ENCODE peak calls at places on chromosomes 11 and 22, in six cellular contexts. F, B, M, Q, D and Z are unnamed samples.
A peak's percentile ranks its signal among the peaks of the same experiment; 100 is the strongest.

GRCh38 chr11:2817431-2817830 is 68.1 kb downstream of the CDKN1C start:
- DNase-seq in D (no peak), F (no peak), M (no peak), Q (no peak), B (no peak), Z (no peak)

GRCh38 chr11:70371241-70371640 is 27.1 kb upstream of the CTTN start:
- DNase-seq in B (no peak), F (no peak), D (no peak), Q (no peak), M (no peak), Z (no peak)

GRCh38 chr11:109015283-109015682 is 350.4 kb downstream of the DDX10 start:
- DNase-seq in Q (no peak), M (no peak), F (no peak), B (no peak), D (no peak), Z (no peak)

GRCh38 chr11:75815345-75815983 is 454 bp downstream of the UVRAG start:
- DNase-seq in F (peak; percentile 71), M (peak; percentile 83), B (peak; percentile 41), D (no peak), Q (peak; percentile 77), Z (peak; percentile 46)

GRCh38 chr11:84909740-84910139 is 717.4 kb downstream of the DLG2 start:
- DNase-seq in F (no peak), D (no peak), M (no peak), Q (no peak), B (no peak), Z (no peak)

GRCh38 chr11:67290801-67291200 is 1.7 kb downstream of the ANKRD13D start:
- DNase-seq in Q (no peak), F (peak; percentile 71), B (no peak), M (peak; percentile 71), D (no peak), Z (no peak)

GRCh38 chr22:50314455-50315288 is 7.2 kb upstream of the PLXNB2 start:
- DNase-seq in M (no peak), Q (peak; percentile 59), B (peak; percentile 86), F (peak; percentile 74), D (no peak), Z (peak; percentile 89)

GRCh38 chr11:134347441-134347840 is 15.7 kb downstream of the GLB1L2 start:
- DNase-seq in F (peak; percentile 28), M (no peak), Q (peak; percentile 32), D (no peak), B (no peak), Z (no peak)

GRCh38 chr22:17337639-17338038 is 31.6 kb upstream of the CECR2 start:
- DNase-seq in F (no peak), Q (no peak), D (no peak), B (no peak), M (no peak), Z (no peak)

GRCh38 chr11:83881428-83881827 is 595.3 kb upstream of the CCDC90B start:
- DNase-seq in B (no peak), F (no peak), D (no peak), M (no peak), Q (no peak), Z (no peak)

GRCh38 chr11:4181780-4182721 is 87.5 kb downstream of the RRM1 start:
- DNase-seq in F (no peak), B (peak; percentile 65), Q (peak; percentile 75), M (no peak), D (peak; percentile 48), Z (peak; percentile 69)

GRCh38 chr11:77139201-77139600 is 11.2 kb downstream of the MYO7A start:
- DNase-seq in F (no peak), Q (no peak), M (no peak), D (no peak), B (no peak), Z (no peak)

GRCh38 chr11:44595964-44596381 is 30.5 kb downstream of the CD82 start:
- DNase-seq in Q (no peak), M (peak; percentile 78), D (no peak), F (no peak), B (no peak), Z (no peak)

GRCh38 chr11:24859801-24860300 is 363.0 kb downstream of the LUZP2 start:
- DNase-seq in Q (no peak), F (no peak), B (no peak), M (no peak), D (no peak), Z (no peak)

GRCh38 chr11:1487091-1487850 is 692 bp upstream of the MOB2 start:
- DNase-seq in D (no peak), M (peak; percentile 74), B (no peak), F (peak; percentile 59), Q (no peak), Z (no peak)

GRCh38 chr11:83157755-83158473 is 983 bp downstream of the PCF11 start:
- DNase-seq in M (peak; percentile 81), D (peak; percentile 39), B (peak; percentile 53), Q (peak; percentile 61), F (peak; percentile 81), Z (peak; percentile 55)

GRCh38 chr11:74696932-74697687 is 34.1 kb downstream of the CHRDL2 start:
- DNase-seq in M (peak; percentile 97), F (peak; percentile 86), Q (no peak), D (peak; percentile 26), B (peak; percentile 91), Z (peak; percentile 72)

GRCh38 chr22:25908755-25909154 is 166.8 kb downstream of the MYO18B start:
- DNase-seq in Q (no peak), B (no peak), M (no peak), D (no peak), F (no peak), Z (no peak)

GRCh38 chr22:24137595-24137994 is 43.7 kb upstream of the SUSD2 start:
- DNase-seq in Q (no peak), M (peak; percentile 75), B (no peak), F (no peak), D (no peak), Z (no peak)

GRCh38 chr11:59556115-59556882 is 45.0 kb downstream of the OR4D9 start:
- DNase-seq in B (peak; percentile 33), F (no peak), Q (peak; percentile 93), D (peak; percentile 81), M (peak; percentile 78), Z (no peak)

GRCh38 chr22:36039125-36039524 is 10.5 kb upstream of the RBFOX2 start:
- DNase-seq in M (no peak), B (no peak), D (no peak), Q (no peak), F (no peak), Z (no peak)

GRCh38 chr22:20648306-20648903 is 125.5 kb upstream of the SERPIND1 start:
- DNase-seq in D (no peak), Q (peak; percentile 11), M (no peak), F (peak; percentile 6), B (no peak), Z (no peak)

GRCh38 chr11:6505577-6506240 is 8.6 kb downstream of the DNHD1 start:
- DNase-seq in Q (no peak), D (peak; percentile 25), M (no peak), F (no peak), B (no peak), Z (no peak)

DNA sequence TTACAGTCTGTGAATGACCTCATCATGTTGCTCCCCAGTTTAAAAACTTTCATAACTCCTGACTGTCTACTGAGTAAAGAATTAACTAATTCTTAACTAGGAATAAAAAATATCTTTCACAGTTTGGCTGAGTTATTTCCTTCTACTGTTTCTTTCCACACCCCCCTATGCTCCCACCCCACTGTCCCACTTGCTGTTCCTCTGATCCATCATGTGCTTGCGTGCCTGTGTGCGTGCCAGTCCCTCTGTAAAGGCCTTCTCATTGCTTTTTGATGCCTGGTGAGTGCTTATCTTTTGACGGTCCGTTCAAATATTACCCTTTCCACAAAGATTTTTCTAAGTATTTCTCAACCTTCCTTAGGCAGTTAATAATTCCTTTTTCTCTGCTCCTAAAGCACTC is 55.6 kb downstream of the ATG16L2 start:
- DNase-seq in D (no peak), M (no peak), B (no peak), Q (no peak), F (no peak), Z (no peak)
- TF ChIP-seq POLR2AphosphoS5 in D (no peak), M (no peak), B (no peak), Q (no peak), F (no peak), Z (no peak)

GRCh38 chr22:42825796-42826195 is 31.3 kb downstream of the ARFGAP3 start:
- DNase-seq in B (no peak), F (no peak), D (no peak), M (no peak), Q (no peak), Z (no peak)
- H3K36me3 ChIP-seq in B (peaks cover 71% of the 10 kb centered on the region), F (peaks cover 77% of the 10 kb centered on the region), D (peaks cover 45% of the 10 kb centered on the region), M (peaks cover 93% of the 10 kb centered on the region), Q (no peaks in the 10 kb centered on the region), Z (no peaks in the 10 kb centered on the region)

GRCh38 chr11:14520086-14520901 is at the start of gene PSMA1:
- DNase-seq in D (peak; percentile 94), Q (peak; percentile 91), F (peak; percentile 97), B (peak; percentile 98), M (peak; percentile 97), Z (peak; percentile 96)
- TF ChIP-seq EP300 in D (no peak), Q (peak; percentile 96), F (no peak), B (no peak), M (peak; percentile 15), Z (no peak)

DNA sequence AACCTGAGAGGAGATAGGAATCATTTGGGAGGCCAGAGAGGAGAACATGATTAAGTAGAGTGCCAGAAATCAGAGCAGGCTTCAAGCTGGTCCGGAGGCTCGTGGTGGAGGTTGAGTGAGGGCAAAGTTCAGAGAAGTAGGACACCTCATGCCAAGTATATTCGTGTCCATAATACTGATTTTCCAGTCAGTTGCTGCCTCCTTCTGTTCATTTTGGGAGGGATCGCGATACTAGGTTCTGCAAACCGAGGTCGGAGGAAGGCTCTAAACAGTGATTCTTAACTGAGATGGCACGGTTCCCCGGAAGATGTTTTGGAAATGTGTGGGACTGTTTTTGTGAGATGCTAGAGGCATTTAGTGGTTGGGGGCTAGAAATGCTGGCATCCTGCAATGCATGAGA is 13.6 kb upstream of the CD3E start:
- DNase-seq in D (peak; percentile 74), B (peak; percentile 51), Q (no peak), M (no peak), F (no peak), Z (peak; percentile 61)
- TF ChIP-seq POLR2AphosphoS5 in D (no peak), B (no peak), Q (no peak), M (no peak), F (no peak), Z (no peak)

GRCh38 chr11:62140302-62141110 is 16.7 kb downstream of the INCENP start:
- DNase-seq in F (peak; percentile 56), M (no peak), D (no peak), B (no peak), Q (no peak), Z (no peak)

GRCh38 chr11:62139526-62140301 is 15.9 kb downstream of the INCENP start:
- DNase-seq in F (peak; percentile 58), B (no peak), M (no peak), D (no peak), Q (no peak), Z (no peak)

GRCh38 chr11:62137881-62138629 is 14.2 kb downstream of the INCENP start:
- DNase-seq in M (no peak), D (no peak), F (peak; percentile 54), Q (no peak), B (no peak), Z (no peak)

GRCh38 chr11:62137276-62137861 is 13.6 kb downstream of the INCENP start:
- DNase-seq in B (no peak), D (no peak), M (no peak), F (peak; percentile 16), Q (no peak), Z (no peak)

GRCh38 chr11:62138630-62139425 is 15.0 kb downstream of the INCENP start:
- DNase-seq in B (no peak), Q (no peak), F (peak; percentile 36), D (no peak), M (no peak), Z (no peak)
- H3K36me3 ChIP-seq in B (peaks cover 46% of the 10 kb centered on the region), Q (peaks cover 54% of the 10 kb centered on the region), F (peaks cover 48% of the 10 kb centered on the region), D (peaks cover 67% of the 10 kb centered on the region), M (peaks cover 56% of the 10 kb centered on the region), Z (peaks cover 17% of the 10 kb centered on the region)